ENCODE peak calls at places on chromosomes 12 and 14, in seven cellular contexts. B is CD4-positive, alpha-beta T cell; J is WTC11; P is epithelial cell of esophagus; I is astrocyte; R is vagina; C is CD8-positive, alpha-beta T cell. U is an unnamed sample.

GRCh38 chr12:111841236-111841749 is 735 bp upstream of the MAPKAPK5 start:
- DNase-seq in I (no peak), C (no peak), R (no peak), J (no peak), B (no peak), P (peak; percentile 30), U (no peak)

GRCh38 chr12:40312982-40313576 is 88.3 kb downstream of the LRRK2 start:
- DNase-seq in J (no peak), I (peak; percentile 2), C (no peak), R (no peak), B (no peak), P (peak; percentile 43), U (peak; percentile 9)

GRCh38 chr12:52213541-52214420 is 19.3 kb upstream of the KRT7 start:
- DNase-seq in P (peak; percentile 78), R (no peak), I (peak; percentile 39), C (peak; percentile 45), J (peak; percentile 96), B (peak; percentile 23), U (peak; percentile 76)

GRCh38 chr12:80041691-80042090 is 57.6 kb upstream of the OTOGL start:
- DNase-seq in P (peak; percentile 48), J (no peak), I (peak; percentile 87), R (no peak), C (no peak), B (no peak), U (peak; percentile 35)

GRCh38 chr12:1911598-1912575 is 6.6 kb downstream of the CACNA2D4 start:
- DNase-seq in B (no peak), P (no peak), C (no peak), I (no peak), J (no peak), R (no peak), U (no peak)

GRCh38 chr12:18689781-18690180 is 48.0 kb downstream of the PLCZ1 start:
- DNase-seq in C (no peak), I (no peak), R (no peak), P (no peak), J (no peak), B (no peak), U (no peak)

GRCh38 chr12:113960030-113960429 is 6.1 kb downstream of the RBM19 start:
- DNase-seq in P (no peak), I (no peak), C (no peak), B (no peak), R (no peak), J (no peak), U (no peak)

GRCh38 chr12:69701821-69702220 is 2.7 kb upstream of the BEST3 start:
- DNase-seq in J (no peak), I (no peak), R (no peak), P (no peak), C (no peak), B (no peak), U (no peak)

GRCh38 chr14:23445773-23446172 is 10.3 kb upstream of the MYH7 start:
- DNase-seq in I (no peak), C (no peak), R (no peak), J (no peak), P (no peak), B (no peak), U (no peak)

GRCh38 chr12:14256555-14257169 is 108.8 kb upstream of the ATF7IP start:
- DNase-seq in P (peak; percentile 84), B (peak; percentile 61), C (peak; percentile 71), I (peak; percentile 65), J (peak; percentile 79), R (no peak), U (peak; percentile 64)

GRCh38 chr12:32400114-32400672 is 835 bp downstream of the FGD4 start:
- DNase-seq in R (no peak), P (peak; percentile 70), B (no peak), J (peak; percentile 52), C (no peak), I (no peak), U (no peak)

GRCh38 chr14:49898485-49898884 is 5.6 kb downstream of the ARF6 start:
- DNase-seq in B (no peak), J (no peak), P (no peak), C (no peak), I (no peak), R (no peak), U (no peak)

GRCh38 chr12:53571295-53571694 is 54.9 kb downstream of the ATF7 start:
- DNase-seq in I (no peak), B (no peak), P (no peak), C (no peak), R (no peak), J (no peak), U (no peak)

GRCh38 chr14:65656554-65656953 is 244.0 kb downstream of the FUT8 start:
- DNase-seq in I (no peak), R (no peak), C (no peak), B (no peak), J (no peak), P (no peak), U (no peak)

GRCh38 chr12:94951071-94951639 is 52.3 kb downstream of the NDUFA12 start:
- DNase-seq in B (no peak), C (no peak), R (no peak), J (no peak), P (peak; percentile 10), I (no peak), U (no peak)
- TF ChIP-seq CTCF in B (no peak), C (no peak), R (no peak), J (no peak), P (no peak), I (no peak), U (no peak)

GRCh38 chr14:34368115-34368970 is 93.7 kb downstream of the SPTSSA start:
- DNase-seq in B (no peak), J (no peak), P (peak; percentile 33), R (no peak), C (no peak), I (peak; percentile 37), U (no peak)

GRCh38 chr14:34362625-34363251 is 99.3 kb downstream of the SPTSSA start:
- DNase-seq in C (no peak), B (no peak), P (no peak), R (no peak), J (no peak), I (no peak), U (no peak)

GRCh38 chr14:34363733-34364134 is 98.3 kb downstream of the SPTSSA start:
- DNase-seq in C (no peak), P (peak; percentile 14), R (no peak), J (no peak), B (no peak), I (peak; percentile 41), U (no peak)

GRCh38 chr14:34364201-34364600 is 97.8 kb downstream of the SPTSSA start:
- DNase-seq in C (no peak), B (no peak), I (peak; percentile 56), R (no peak), P (peak; percentile 74), J (no peak), U (no peak)

DNA sequence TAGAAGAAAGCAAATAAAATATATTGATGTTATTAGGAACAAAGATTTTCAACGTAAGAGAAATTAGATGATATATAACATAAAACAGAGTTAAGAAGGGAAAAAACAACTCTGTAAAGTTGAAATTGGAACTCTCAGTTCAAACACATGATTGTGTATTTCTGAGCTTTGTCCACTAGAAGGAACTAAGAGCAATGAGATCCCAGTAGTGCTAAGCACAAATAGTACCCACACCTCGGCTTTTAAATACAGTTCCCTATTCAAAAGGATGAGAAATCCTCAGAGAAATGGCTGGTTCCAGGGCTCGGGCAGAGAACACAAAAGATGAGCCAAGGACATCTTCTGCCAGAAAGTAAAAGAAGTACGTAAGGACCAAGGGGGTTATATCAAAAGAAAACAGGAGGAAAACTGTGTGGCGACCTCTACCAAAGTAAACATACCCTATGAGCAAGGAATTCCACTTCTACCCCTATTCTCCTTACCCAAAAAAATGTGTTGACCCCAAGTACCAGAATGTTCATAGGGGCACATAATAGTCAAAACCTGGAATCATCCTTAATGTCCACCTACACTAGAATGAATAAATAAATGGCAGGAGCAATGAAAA is 96.6 kb downstream of the SPTSSA start:
- DNase-seq in B (no peak), R (no peak), I (no peak), C (no peak), J (no peak), P (no peak), U (no peak)
- TF ChIP-seq CTCF in B (no peak), R (no peak), I (no peak), C (no peak), J (no peak), P (peak; percentile 30), U (peak; percentile 36)

GRCh38 chr12:89153341-89153740 is 199.0 kb downstream of the DUSP6 start:
- DNase-seq in J (no peak), I (no peak), B (no peak), C (no peak), R (no peak), P (no peak), U (peak; percentile 17)

GRCh38 chr12:89156324-89156723 is 196.0 kb downstream of the DUSP6 start:
- DNase-seq in I (no peak), C (no peak), B (no peak), R (no peak), P (peak; percentile 46), J (no peak), U (no peak)

GRCh38 chr12:89156862-89157262 is 195.4 kb downstream of the DUSP6 start:
- DNase-seq in P (peak; percentile 43), I (peak; percentile 76), J (no peak), R (no peak), C (no peak), B (no peak), U (peak; percentile 70)

GRCh38 chr12:89157413-89157812 is 194.9 kb downstream of the DUSP6 start:
- DNase-seq in B (no peak), I (no peak), J (no peak), R (no peak), P (no peak), C (no peak), U (no peak)

DNA sequence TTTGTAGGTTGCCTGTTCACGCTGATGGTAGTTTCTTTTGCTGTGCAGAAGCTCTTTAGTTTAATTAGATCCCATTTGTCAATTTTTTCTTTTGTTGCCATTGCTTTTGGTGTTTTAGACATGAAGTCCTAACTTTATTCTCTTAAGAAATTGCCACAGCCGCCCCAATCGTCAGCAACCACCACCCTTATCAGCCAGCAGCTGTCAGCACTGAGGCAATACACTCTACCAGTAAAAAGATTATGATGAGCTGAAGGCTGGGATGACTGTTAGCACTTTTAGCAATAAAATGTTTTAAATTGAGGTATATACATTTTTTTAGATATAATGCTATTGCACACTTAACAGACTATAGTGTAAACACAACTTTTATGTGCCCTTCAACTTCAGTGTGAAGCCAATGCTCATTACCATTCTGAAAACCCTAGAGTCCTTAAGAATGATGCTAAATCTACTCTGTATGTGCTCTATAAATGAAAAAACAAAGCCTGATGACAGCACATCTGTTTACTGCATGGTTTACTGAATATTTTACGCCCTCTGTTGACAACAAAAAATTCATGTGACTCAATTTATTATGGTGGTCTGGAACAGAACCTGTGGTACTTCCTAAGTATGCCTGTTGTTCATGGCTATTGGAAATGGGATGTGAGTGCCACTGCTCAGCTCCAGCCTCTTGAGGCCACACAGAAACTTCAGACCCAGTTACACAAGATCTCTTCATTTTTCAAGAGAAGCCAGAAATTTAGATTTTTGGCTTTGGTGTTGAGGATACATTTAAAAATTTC is 197.4 kb downstream of the DUSP6 start:
- DNase-seq in P (no peak), I (no peak), J (no peak), B (no peak), C (no peak), R (no peak), U (no peak)
- TF ChIP-seq CTCF in P (no peak), I (no peak), J (no peak), B (no peak), C (no peak), R (no peak), U (no peak)

GRCh38 chr14:66782853-66783252 is 274.9 kb downstream of the GPHN start:
- DNase-seq in I (no peak), J (no peak), B (no peak), C (no peak), R (no peak), P (no peak), U (no peak)
- TF ChIP-seq CTCF in I (no peak), J (no peak), B (no peak), C (no peak), R (no peak), P (no peak), U (no peak)